ENCODE peak calls at places on chromosome 13, in eight cellular contexts. One of them, this sample, is unnamed.

GRCh38 chr13:35957174-35957867 is 173.9 kb downstream of the DCLK1 start:
- DNase-seq in GM12878: no peak
- DNase-seq in spleen: no peak
- DNase-seq in GM23338: no peak
- DNase-seq in endothelial cell of umbilical vein: no peak
- DNase-seq in breast epithelium: no peak
- DNase-seq in transverse colon: no peak
- DNase-seq in Panc1: no peak
- DNase-seq in this sample: no peak

GRCh38 chr13:41137951-41138350 is 5.3 kb upstream of the KBTBD6 start:
- DNase-seq in spleen: no peak
- DNase-seq in Panc1: no peak
- DNase-seq in endothelial cell of umbilical vein: no peak
- DNase-seq in GM23338: no peak
- DNase-seq in transverse colon: no peak
- DNase-seq in GM12878: no peak
- DNase-seq in breast epithelium: no peak
- DNase-seq in this sample: no peak

GRCh38 chr13:40315416-40316064 is 350.9 kb downstream of the FOXO1 start:
- DNase-seq in GM23338: no peak
- DNase-seq in endothelial cell of umbilical vein: peak; percentile 35
- DNase-seq in spleen: peak; percentile 82
- DNase-seq in transverse colon: no peak
- DNase-seq in Panc1: no peak
- DNase-seq in breast epithelium: no peak
- DNase-seq in GM12878: no peak
- DNase-seq in this sample: no peak

GRCh38 chr13:26323127-26323526 is 69.2 kb downstream of the CDK8 start:
- DNase-seq in spleen: no peak
- DNase-seq in transverse colon: no peak
- DNase-seq in Panc1: no peak
- DNase-seq in GM12878: no peak
- DNase-seq in endothelial cell of umbilical vein: no peak
- DNase-seq in breast epithelium: no peak
- DNase-seq in GM23338: no peak
- DNase-seq in this sample: no peak

GRCh38 chr13:24737042-24737441 is 26.9 kb upstream of the RNF17 start:
- DNase-seq in spleen: no peak
- DNase-seq in breast epithelium: no peak
- DNase-seq in endothelial cell of umbilical vein: no peak
- DNase-seq in transverse colon: no peak
- DNase-seq in GM12878: no peak
- DNase-seq in GM23338: peak; percentile 59
- DNase-seq in Panc1: no peak
- DNase-seq in this sample: no peak

GRCh38 chr13:79869326-79869725 is 388.4 kb downstream of the NDFIP2 start:
- DNase-seq in GM23338: peak; percentile 36
- DNase-seq in endothelial cell of umbilical vein: peak; percentile 84
- DNase-seq in GM12878: no peak
- DNase-seq in transverse colon: no peak
- DNase-seq in breast epithelium: no peak
- DNase-seq in spleen: no peak
- DNase-seq in Panc1: no peak
- DNase-seq in this sample: no peak

GRCh38 chr13:29924951-29925350 is 74.5 kb upstream of the UBL3 start:
- DNase-seq in GM23338: no peak
- DNase-seq in Panc1: no peak
- DNase-seq in endothelial cell of umbilical vein: no peak
- DNase-seq in GM12878: no peak
- DNase-seq in breast epithelium: no peak
- DNase-seq in transverse colon: no peak
- DNase-seq in spleen: no peak
- DNase-seq in this sample: no peak

GRCh38 chr13:109481046-109481445 is 305.3 kb downstream of the IRS2 start:
- DNase-seq in endothelial cell of umbilical vein: no peak
- DNase-seq in Panc1: no peak
- DNase-seq in GM23338: no peak
- DNase-seq in spleen: no peak
- DNase-seq in GM12878: no peak
- DNase-seq in transverse colon: no peak
- DNase-seq in breast epithelium: no peak
- DNase-seq in this sample: no peak

GRCh38 chr13:27360562-27360961 is 63.9 kb upstream of the GTF3A start:
- DNase-seq in breast epithelium: peak; percentile 60
- DNase-seq in transverse colon: no peak
- DNase-seq in GM12878: no peak
- DNase-seq in GM23338: no peak
- DNase-seq in Panc1: no peak
- DNase-seq in spleen: no peak
- DNase-seq in endothelial cell of umbilical vein: no peak
- DNase-seq in this sample: no peak
- TF ChIP-seq POLR2AphosphoS5 in breast epithelium: no peak
- TF ChIP-seq POLR2AphosphoS5 in transverse colon: no peak
- TF ChIP-seq POLR2AphosphoS5 in GM12878: no peak
- TF ChIP-seq POLR2AphosphoS5 in GM23338: no peak
- TF ChIP-seq POLR2AphosphoS5 in Panc1: no peak
- TF ChIP-seq POLR2AphosphoS5 in spleen: no peak
- TF ChIP-seq POLR2AphosphoS5 in endothelial cell of umbilical vein: no peak
- TF ChIP-seq POLR2AphosphoS5 in this sample: no peak

GRCh38 chr13:38167164-38167822 is 182.4 kb upstream of the UFM1 start:
- DNase-seq in GM23338: no peak
- DNase-seq in GM12878: peak; percentile 8
- DNase-seq in Panc1: no peak
- DNase-seq in transverse colon: no peak
- DNase-seq in breast epithelium: no peak
- DNase-seq in endothelial cell of umbilical vein: no peak
- DNase-seq in spleen: no peak
- DNase-seq in this sample: no peak
- H3K27ac ChIP-seq in GM23338: no peak overlapping the region
- H3K27ac ChIP-seq in GM12878: no peak overlapping the region
- H3K27ac ChIP-seq in Panc1: no peak overlapping the region
- H3K27ac ChIP-seq in transverse colon: no peak overlapping the region
- H3K27ac ChIP-seq in breast epithelium: no peak overlapping the region
- H3K27ac ChIP-seq in endothelial cell of umbilical vein: no peak overlapping the region
- H3K27ac ChIP-seq in spleen: no peak overlapping the region
- H3K27ac ChIP-seq in this sample: no peak overlapping the region

GRCh38 chr13:21047591-21048282 is 13.6 kb downstream of the LATS2 start:
- DNase-seq in GM12878: no peak
- DNase-seq in GM23338: no peak
- DNase-seq in Panc1: no peak
- DNase-seq in breast epithelium: no peak
- DNase-seq in spleen: no peak
- DNase-seq in transverse colon: no peak
- DNase-seq in endothelial cell of umbilical vein: no peak
- DNase-seq in this sample: no peak

GRCh38 chr13:21045101-21045500 is 16.3 kb downstream of the LATS2 start:
- DNase-seq in GM23338: no peak
- DNase-seq in spleen: no peak
- DNase-seq in transverse colon: no peak
- DNase-seq in endothelial cell of umbilical vein: no peak
- DNase-seq in Panc1: no peak
- DNase-seq in breast epithelium: no peak
- DNase-seq in GM12878: no peak
- DNase-seq in this sample: no peak

GRCh38 chr13:21047087-21047486 is 14.3 kb downstream of the LATS2 start:
- DNase-seq in breast epithelium: no peak
- DNase-seq in GM12878: no peak
- DNase-seq in spleen: no peak
- DNase-seq in transverse colon: no peak
- DNase-seq in GM23338: no peak
- DNase-seq in endothelial cell of umbilical vein: no peak
- DNase-seq in Panc1: no peak
- DNase-seq in this sample: no peak

GRCh38 chr13:21043898-21044297 is 17.5 kb downstream of the LATS2 start:
- DNase-seq in spleen: no peak
- DNase-seq in transverse colon: no peak
- DNase-seq in GM23338: no peak
- DNase-seq in GM12878: no peak
- DNase-seq in Panc1: no peak
- DNase-seq in endothelial cell of umbilical vein: no peak
- DNase-seq in breast epithelium: no peak
- DNase-seq in this sample: no peak

DNA sequence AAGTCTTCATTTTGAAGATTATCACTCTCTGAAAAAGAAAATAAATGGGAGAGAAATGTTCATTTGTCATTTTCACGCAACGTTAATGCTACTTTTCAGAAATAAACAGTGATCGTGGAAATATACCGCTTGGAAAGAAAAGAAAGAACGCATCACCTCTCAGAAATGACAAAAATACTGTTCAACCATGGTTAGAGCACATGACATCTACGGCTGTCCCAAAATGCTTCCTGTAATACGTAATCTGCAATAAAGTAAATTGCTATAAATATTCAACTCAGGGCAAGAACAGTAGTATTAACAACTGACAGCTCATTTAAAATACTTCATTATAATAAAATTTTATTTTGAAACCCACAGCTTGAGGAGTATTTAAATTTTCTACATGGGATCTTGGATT is 15.2 kb downstream of the LATS2 start:
- DNase-seq in GM12878: no peak
- DNase-seq in Panc1: no peak
- DNase-seq in GM23338: no peak
- DNase-seq in transverse colon: no peak
- DNase-seq in breast epithelium: no peak
- DNase-seq in endothelial cell of umbilical vein: no peak
- DNase-seq in spleen: no peak
- DNase-seq in this sample: no peak
- TF ChIP-seq POLR2AphosphoS5 in GM12878: no peak
- TF ChIP-seq POLR2AphosphoS5 in Panc1: no peak
- TF ChIP-seq POLR2AphosphoS5 in GM23338: no peak
- TF ChIP-seq POLR2AphosphoS5 in transverse colon: peak; percentile 58
- TF ChIP-seq POLR2AphosphoS5 in breast epithelium: no peak
- TF ChIP-seq POLR2AphosphoS5 in endothelial cell of umbilical vein: no peak
- TF ChIP-seq POLR2AphosphoS5 in spleen: no peak
- TF ChIP-seq POLR2AphosphoS5 in this sample: no peak

DNA sequence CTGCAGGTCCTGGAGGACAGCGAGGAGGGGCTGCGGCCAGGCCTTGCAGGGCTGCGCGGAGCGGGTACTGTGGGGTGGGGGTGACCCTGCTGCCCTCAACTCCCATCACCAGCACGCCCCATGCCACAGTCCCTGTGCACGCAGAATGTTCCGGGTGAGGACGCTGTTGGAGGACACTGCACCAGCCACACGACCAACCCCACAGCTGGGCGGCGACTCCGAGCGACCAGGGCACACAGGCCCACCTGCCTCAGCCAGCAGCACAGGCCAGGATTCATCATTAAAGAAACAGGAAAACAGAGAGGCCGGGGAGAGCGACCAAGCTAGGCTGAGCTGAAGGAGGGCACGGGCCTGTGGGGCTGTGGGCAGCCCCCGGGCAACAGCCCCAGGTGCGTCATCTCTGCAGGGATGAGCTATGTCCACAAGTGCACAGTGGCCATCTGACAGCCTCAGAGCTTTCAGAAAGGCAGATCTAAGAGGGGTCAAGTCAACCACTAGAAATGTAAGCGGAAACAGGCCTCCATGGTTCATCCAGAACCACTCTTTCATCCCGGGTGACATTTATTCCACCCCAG is 1.6 kb downstream of the GAS6 start:
- DNase-seq in spleen: no peak
- DNase-seq in breast epithelium: peak; percentile 46
- DNase-seq in Panc1: no peak
- DNase-seq in GM23338: no peak
- DNase-seq in endothelial cell of umbilical vein: no peak
- DNase-seq in transverse colon: no peak
- DNase-seq in GM12878: no peak
- DNase-seq in this sample: no peak
- H3K27ac ChIP-seq in spleen: peak overlapping the region; percentile 70
- H3K27ac ChIP-seq in breast epithelium: peak overlapping the region; percentile 85
- H3K27ac ChIP-seq in Panc1: no peak overlapping the region
- H3K27ac ChIP-seq in GM23338: no peak overlapping the region
- H3K27ac ChIP-seq in endothelial cell of umbilical vein: no peak overlapping the region
- H3K27ac ChIP-seq in transverse colon: peak overlapping the region; percentile 95
- H3K27ac ChIP-seq in GM12878: no peak overlapping the region
- H3K27ac ChIP-seq in this sample: peak overlapping the region; percentile 87

GRCh38 chr13:45336025-45336800 is 4.8 kb downstream of the TPT1 start:
- DNase-seq in endothelial cell of umbilical vein: no peak
- DNase-seq in GM12878: no peak
- DNase-seq in GM23338: peak; percentile 21
- DNase-seq in Panc1: no peak
- DNase-seq in spleen: no peak
- DNase-seq in transverse colon: no peak
- DNase-seq in breast epithelium: no peak
- DNase-seq in this sample: no peak
- TF ChIP-seq POLR2AphosphoS5 in endothelial cell of umbilical vein: no peak
- TF ChIP-seq POLR2AphosphoS5 in GM12878: peak; percentile 66
- TF ChIP-seq POLR2AphosphoS5 in GM23338: peak; percentile 4
- TF ChIP-seq POLR2AphosphoS5 in Panc1: no peak
- TF ChIP-seq POLR2AphosphoS5 in spleen: peak; percentile 64
- TF ChIP-seq POLR2AphosphoS5 in transverse colon: peak; percentile 58
- TF ChIP-seq POLR2AphosphoS5 in breast epithelium: no peak
- TF ChIP-seq POLR2AphosphoS5 in this sample: no peak

This sample was measured in upper lobe of left lung.